ENCODE peak calls at places on chromosome 2, in four cellular contexts. X is RWPE2, G is Caco-2, O is mammary epithelial cell. F is an unnamed sample.

GRCh38 chr2:96330407-96330806 is 5.2 kb upstream of the NCAPH start:
- DNase-seq in O (peak; percentile 90), X (no peak), G (no peak), F (no peak)

GRCh38 chr2:232345251-232345650 is 33.3 kb upstream of the ALPP start:
- DNase-seq in X (peak; percentile 23), O (no peak), G (no peak), F (no peak)

GRCh38 chr2:132489150-132489549 is 72.5 kb downstream of the GPR39 start:
- DNase-seq in G (no peak), X (no peak), O (peak; percentile 17), F (no peak)

GRCh38 chr2:164910091-164910899 is 45.0 kb downstream of the SLC38A11 start:
- DNase-seq in G (peak; percentile 60), O (peak; percentile 84), X (no peak), F (peak; percentile 49)

GRCh38 chr2:98839292-98839691 is 96.7 kb downstream of the CRACDL start:
- DNase-seq in G (no peak), O (peak; percentile 49), X (no peak), F (no peak)

GRCh38 chr2:74864728-74865722 is 31.1 kb downstream of the HK2 start:
- DNase-seq in O (peak; percentile 89), G (no peak), X (no peak), F (no peak)

GRCh38 chr2:75994759-75995158 is 284.0 kb upstream of the GCFC2 start:
- DNase-seq in O (no peak), G (no peak), X (no peak), F (no peak)

GRCh38 chr2:96538487-96539214 is 2.1 kb downstream of the ARID5A start:
- DNase-seq in O (peak; percentile 32), X (no peak), G (no peak), F (peak; percentile 76)

GRCh38 chr2:105747254-105747909 is 2.7 kb downstream of the NCK2 start:
- DNase-seq in O (peak; percentile 61), X (no peak), G (no peak), F (no peak)

GRCh38 chr2:196242131-196242620 is 70.8 kb upstream of the STK17B start:
- DNase-seq in X (no peak), O (peak; percentile 87), G (no peak), F (no peak)

GRCh38 chr2:96918092-96918753 is 48.3 kb upstream of the SEMA4C start:
- DNase-seq in X (no peak), G (no peak), O (no peak), F (no peak)

DNA sequence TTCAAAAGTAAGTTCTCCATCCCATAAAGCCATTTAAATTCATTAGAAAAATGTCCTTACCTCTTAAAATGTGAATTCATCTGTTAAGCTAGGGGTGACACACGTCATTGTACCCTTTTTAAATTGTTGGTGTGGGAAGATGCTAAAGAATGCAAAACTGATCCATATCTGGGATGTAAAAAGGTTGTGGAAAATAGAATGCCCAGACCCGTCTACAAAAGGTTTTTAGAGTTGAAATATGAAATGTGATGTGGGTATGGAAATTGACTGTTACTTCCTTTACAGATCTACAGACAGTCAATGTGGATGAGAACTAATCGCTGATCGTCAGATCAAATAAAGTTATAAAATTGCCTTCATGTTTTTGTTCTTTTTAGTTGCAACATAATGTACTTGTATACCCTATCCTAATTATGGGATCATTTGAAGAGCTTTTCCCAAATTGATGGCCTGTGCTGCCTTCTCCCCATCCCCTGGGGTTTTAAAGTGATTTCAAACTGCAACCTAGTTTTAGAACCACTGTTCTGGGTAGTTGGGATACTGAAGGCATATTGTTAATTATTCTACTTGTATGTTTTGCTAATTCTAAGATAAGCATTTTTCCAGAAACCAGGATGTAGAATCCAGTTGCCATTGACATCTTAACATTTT is 4.1 kb downstream of the RPL31 start:
- DNase-seq in X (no peak), O (no peak), G (no peak), F (no peak)
- H3K4me3 ChIP-seq in X (no peak overlapping the region), O (no peak overlapping the region), G (no peak overlapping the region), F (no peak overlapping the region)

DNA sequence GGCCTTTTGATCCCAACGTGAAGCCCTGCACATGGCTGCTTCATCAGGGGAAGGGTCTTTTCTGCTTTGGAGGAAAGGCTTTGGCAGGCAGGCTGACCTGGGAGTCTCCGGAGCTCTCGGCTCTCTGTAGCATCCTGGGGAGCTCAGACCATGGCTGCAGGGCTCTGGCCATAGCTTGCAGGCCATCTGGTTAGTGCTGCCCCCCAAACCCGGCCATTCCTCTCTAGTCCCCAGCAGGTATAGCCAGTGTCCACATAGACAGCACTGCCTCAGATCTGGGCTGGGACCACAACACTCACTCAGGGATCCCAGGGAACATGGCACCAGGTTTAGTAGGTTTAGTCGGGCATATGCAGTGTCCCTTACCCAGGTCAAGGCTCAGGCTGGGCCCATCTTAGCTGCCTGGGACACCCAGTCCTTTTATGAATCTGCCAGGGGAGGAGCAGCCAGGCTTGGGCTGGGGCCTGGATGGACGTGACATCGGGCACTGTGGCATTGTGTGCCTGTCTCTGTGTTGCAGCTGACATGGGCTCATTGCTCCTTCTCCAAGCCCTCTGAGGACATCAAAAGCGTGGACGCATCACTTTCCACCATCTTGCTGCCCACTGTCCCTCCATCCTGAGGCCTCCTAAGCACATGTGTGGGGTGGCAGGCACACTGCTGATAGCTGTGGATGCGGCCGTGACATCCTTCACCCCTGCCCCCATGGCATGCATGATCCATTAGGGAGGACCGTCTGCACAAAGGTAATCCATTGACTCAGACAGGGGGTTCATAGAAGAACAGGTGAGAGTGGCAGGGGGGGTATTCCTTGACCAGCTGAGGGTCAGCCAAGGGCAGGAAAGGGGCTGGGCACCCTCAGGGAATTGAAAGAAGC is 19.2 kb upstream of the GPR35 start:
- DNase-seq in O (no peak), G (peak; percentile 17), X (no peak), F (no peak)
- H3K4me3 ChIP-seq in O (no peak overlapping the region), G (peak overlapping the region; percentile 77), X (no peak overlapping the region), F (peak overlapping the region; percentile 36)

GRCh38 chr2:214904176-214904575 is 94.7 kb upstream of the BARD1 start:
- DNase-seq in O (no peak), G (no peak), X (no peak), F (no peak)
- H3K4me3 ChIP-seq in O (no peak overlapping the region), G (no peak overlapping the region), X (no peak overlapping the region), F (no peak overlapping the region)

GRCh38 chr2:176130917-176131616 is 1.6 kb downstream of the HOXD8 start:
- DNase-seq in G (no peak), X (no peak), O (no peak), F (no peak)
- H3K4me3 ChIP-seq in G (no peak overlapping the region), X (peak overlapping the region; percentile 96), O (no peak overlapping the region), F (peak overlapping the region; percentile 41)

GRCh38 chr2:218128781-218129478 is 3.1 kb downstream of the CXCR2 start:
- DNase-seq in G (no peak), O (no peak), X (no peak), F (no peak)
- H3K4me3 ChIP-seq in G (no peak overlapping the region), O (no peak overlapping the region), X (no peak overlapping the region), F (no peak overlapping the region)

GRCh38 chr2:29910465-29910864 is 10.9 kb downstream of the ALK start:
- DNase-seq in O (no peak), X (no peak), G (no peak), F (no peak)
- H3K4me3 ChIP-seq in O (no peak overlapping the region), X (no peak overlapping the region), G (no peak overlapping the region), F (no peak overlapping the region)

GRCh38 chr2:170714156-170715061 is 728 bp upstream of the SP5 start:
- DNase-seq in O (no peak), G (peak; percentile 89), X (no peak), F (peak; percentile 51)

GRCh38 chr2:170711774-170712652 is 3.1 kb upstream of the SP5 start:
- DNase-seq in O (no peak), G (peak; percentile 85), X (peak; percentile 63), F (peak; percentile 17)

GRCh38 chr2:170712653-170713279 is 2.4 kb upstream of the SP5 start:
- DNase-seq in O (no peak), X (no peak), G (no peak), F (no peak)

GRCh38 chr2:170715062-170715931 is at the start of gene SP5:
- DNase-seq in O (no peak), X (peak; percentile 56), G (peak; percentile 95), F (peak; percentile 65)

DNA sequence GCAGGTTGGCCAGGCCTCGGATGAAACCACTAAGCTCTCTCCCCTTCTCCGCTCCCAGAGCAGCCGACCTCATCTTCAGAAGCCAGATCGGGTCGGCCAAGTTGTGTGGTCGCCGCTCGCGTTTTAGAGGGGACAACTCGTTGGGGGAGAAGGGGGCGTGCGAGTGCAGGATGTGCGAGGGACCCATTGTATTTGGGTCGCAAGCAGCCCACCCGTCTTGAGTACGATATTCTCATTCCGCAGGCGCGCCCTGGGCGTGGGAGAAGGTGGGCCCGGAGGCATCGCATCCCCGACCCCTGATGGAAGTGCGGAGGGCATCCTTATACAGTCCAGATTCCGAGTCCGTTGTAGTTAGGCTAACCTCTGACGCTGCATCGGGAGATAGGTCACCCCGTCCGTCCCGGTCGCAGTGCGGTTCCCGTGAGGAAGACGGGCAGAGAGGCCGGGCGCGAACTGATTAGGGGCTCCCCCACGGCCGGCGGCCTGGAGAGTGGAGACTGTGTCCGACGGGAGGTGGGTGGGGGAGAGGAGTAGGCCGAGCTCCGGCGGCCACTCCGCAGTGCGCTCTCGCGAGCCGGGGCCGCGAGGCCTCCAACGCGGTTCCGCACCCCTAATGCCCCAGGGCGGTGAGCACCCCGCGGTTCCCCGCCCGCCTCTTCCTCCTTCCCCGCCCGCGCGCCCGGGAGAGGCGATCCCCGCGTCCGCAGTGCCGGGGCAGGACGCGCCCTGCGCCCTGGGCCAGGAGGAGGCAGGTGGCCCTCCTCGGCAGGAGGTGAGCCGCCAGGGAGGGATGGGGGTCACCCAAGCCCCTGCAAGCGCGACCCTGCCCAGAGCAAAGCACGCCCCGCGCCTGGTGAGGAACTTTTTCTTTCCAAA is 1.6 kb upstream of the SP5 start:
- DNase-seq in G (no peak), X (peak; percentile 62), O (no peak), F (peak; percentile 20)
- H3K4me3 ChIP-seq in G (peak overlapping the region; percentile 62), X (no peak overlapping the region), O (peak overlapping the region; percentile 57), F (peak overlapping the region; percentile 50)

DNA sequence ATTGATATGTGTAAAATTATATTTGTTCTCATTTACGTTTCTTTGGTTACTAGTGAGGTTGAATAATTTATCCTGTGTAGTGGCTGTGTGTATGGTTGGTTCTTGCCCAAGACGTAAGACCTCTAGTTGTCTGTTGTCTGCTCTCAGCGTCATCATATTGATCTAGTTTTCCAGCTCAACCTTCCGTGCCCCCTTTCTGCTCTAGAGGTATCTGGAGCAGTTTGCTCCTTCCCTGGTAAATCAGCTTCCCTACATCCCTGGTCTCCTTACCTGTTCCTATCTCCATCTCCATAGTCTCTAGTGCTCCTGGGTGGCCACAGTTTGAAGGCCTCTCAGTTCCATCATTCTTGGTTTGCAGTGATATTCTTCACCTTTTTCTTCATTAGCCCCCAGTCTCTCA is 1.2 kb downstream of the SMYD5 start:
- DNase-seq in X (no peak), O (no peak), G (no peak), F (no peak)
- H3K4me3 ChIP-seq in X (peak overlapping the region; percentile 95), O (peak overlapping the region; percentile 83), G (peak overlapping the region; percentile 98), F (no peak overlapping the region)

GRCh38 chr2:108382196-108382595 is 4.4 kb downstream of the SULT1C4 start:
- DNase-seq in G (no peak), O (peak; percentile 11), X (no peak), F (no peak)

GRCh38 chr2:108377815-108378630 is at the start of gene SULT1C4:
- DNase-seq in O (no peak), X (no peak), G (peak; percentile 42), F (no peak)

GRCh38 chr2:108377411-108377810 is 343 bp upstream of the SULT1C4 start:
- DNase-seq in X (no peak), O (no peak), G (no peak), F (no peak)

DNA sequence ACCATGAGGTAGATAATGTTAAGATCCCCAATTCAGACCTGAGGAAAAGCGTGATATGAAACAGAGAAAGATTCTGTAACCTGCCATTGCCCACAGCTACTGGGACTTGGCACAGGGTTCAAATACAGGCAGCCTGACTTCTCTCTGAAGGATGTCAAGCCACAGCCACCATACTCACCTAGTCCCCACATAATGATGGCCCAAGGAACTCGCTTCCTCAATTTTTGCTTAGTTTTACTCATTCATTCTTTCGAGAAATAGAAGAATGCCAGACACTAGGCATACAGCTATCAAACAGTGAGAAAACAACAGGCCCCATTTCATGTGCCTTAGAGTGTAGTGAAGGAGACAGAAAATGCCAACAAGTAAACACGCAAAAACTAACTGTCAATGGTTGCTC is 980 bp upstream of the SULT1C4 start:
- DNase-seq in O (no peak), X (no peak), G (no peak), F (no peak)
- H3K4me3 ChIP-seq in O (no peak overlapping the region), X (no peak overlapping the region), G (no peak overlapping the region), F (no peak overlapping the region)

F was measured in colonic mucosa.